ENCODE peak calls at places on chromosomes 2 and 18, in five cellular contexts. Z is hepatocyte, F is M059J, W is GM03348, H is left cardiac atrium. S is an unnamed sample.
A peak's percentile ranks its signal among the peaks of the same experiment; 100 is the strongest.

GRCh38 chr2:9703701-9704221 is 73.0 kb upstream of the YWHAQ start:
- DNase-seq in H (no peak), Z (peak; percentile 83), F (peak; percentile 98), W (peak; percentile 69), S (no peak)

GRCh38 chr18:69951182-69951581 is 3.5 kb upstream of the CD226 start:
- DNase-seq in W (peak; percentile 69), Z (no peak), H (no peak), F (peak; percentile 61), S (no peak)

GRCh38 chr18:48139427-48140347 is 209.2 kb upstream of the SMAD2 start:
- DNase-seq in Z (no peak), F (peak; percentile 56), W (no peak), H (peak; percentile 53), S (peak; percentile 33)

GRCh38 chr2:182542501-182543258 is 115.8 kb upstream of the PDE1A start:
- DNase-seq in Z (no peak), H (no peak), W (peak; percentile 9), F (no peak), S (no peak)

GRCh38 chr2:12227941-12228608 is 481.6 kb downstream of the LPIN1 start:
- DNase-seq in H (no peak), Z (no peak), W (peak; percentile 36), F (peak; percentile 32), S (no peak)

GRCh38 chr2:207394812-207395534 is 134.8 kb upstream of the CREB1 start:
- DNase-seq in F (peak; percentile 98), Z (peak; percentile 27), H (peak; percentile 64), W (peak; percentile 69), S (no peak)

GRCh38 chr2:198966269-198966668 is 491.5 kb downstream of the SATB2 start:
- DNase-seq in Z (peak; percentile 8), F (no peak), W (no peak), H (no peak), S (no peak)

GRCh38 chr2:219452361-219453317 is 18.0 kb downstream of the SPEG start:
- DNase-seq in Z (peak; percentile 80), F (peak; percentile 98), H (peak; percentile 71), W (peak; percentile 96), S (peak; percentile 95)

GRCh38 chr2:238231251-238231793 is 8.5 kb downstream of the HES6 start:
- DNase-seq in F (no peak), H (peak; percentile 82), W (peak; percentile 36), Z (peak; percentile 83), S (peak; percentile 91)

GRCh38 chr2:128556633-128557032 is 238.0 kb upstream of the HS6ST1 start:
- DNase-seq in H (no peak), W (no peak), F (no peak), Z (no peak), S (no peak)

GRCh38 chr2:38697116-38697840 is 31.4 kb downstream of the GALM start:
- DNase-seq in H (no peak), F (no peak), Z (no peak), W (no peak), S (no peak)

GRCh38 chr2:30232801-30233130 is 1.4 kb downstream of the LBH start:
- DNase-seq in W (no peak), H (no peak), F (no peak), Z (no peak), S (no peak)

GRCh38 chr2:39481611-39482010 is 44.5 kb upstream of the MAP4K3 start:
- DNase-seq in F (peak; percentile 61), Z (no peak), W (peak; percentile 54), H (no peak), S (no peak)

GRCh38 chr18:70337139-70337972 is 48.5 kb downstream of the SOCS6 start:
- DNase-seq in Z (peak; percentile 74), W (peak; percentile 79), F (peak; percentile 95), H (no peak), S (no peak)

GRCh38 chr2:180366481-180366880 is 359.4 kb upstream of the CWC22 start:
- DNase-seq in H (no peak), Z (no peak), W (no peak), F (peak; percentile 43), S (no peak)

GRCh38 chr2:68385232-68385906 is 20.3 kb downstream of the PLEK start:
- DNase-seq in H (no peak), F (no peak), W (no peak), Z (no peak), S (no peak)

GRCh38 chr18:63284173-63284765 is 35.3 kb downstream of the BCL2 start:
- DNase-seq in H (no peak), W (no peak), F (no peak), Z (no peak), S (peak; percentile 74)

GRCh38 chr2:96934096-96934495 is 52.3 kb downstream of the FAM178B start:
- DNase-seq in H (no peak), Z (no peak), F (no peak), W (no peak), S (no peak)

GRCh38 chr2:67485431-67485830 is 88.3 kb downstream of the ETAA1 start:
- DNase-seq in W (peak; percentile 13), H (no peak), F (peak; percentile 52), Z (no peak), S (no peak)

GRCh38 chr2:191620144-191620543 is 57.8 kb upstream of the NABP1 start:
- DNase-seq in W (peak; percentile 27), F (peak; percentile 64), H (no peak), Z (no peak), S (no peak)

GRCh38 chr18:65938592-65939372 is 188.0 kb downstream of the CDH7 start:
- DNase-seq in F (peak; percentile 16), W (no peak), Z (peak; percentile 27), H (no peak), S (no peak)

GRCh38 chr2:195498176-195498575 is 158.8 kb upstream of the SLC39A10 start:
- DNase-seq in F (peak; percentile 37), Z (peak; percentile 14), W (no peak), H (peak; percentile 30), S (no peak)